ENCODE peak calls at places on chromosomes 12 and 14, in six cellular contexts. One of them, this sample, is unnamed.
A peak's percentile ranks its signal among the peaks of the same experiment; 100 is the strongest.

GRCh38 chr12:113135178-113136127 is at the start of gene RASAL1:
- DNase-seq in GM23338: peak; percentile 92
- DNase-seq in Caco-2: peak; percentile 79
- DNase-seq in psoas muscle: no peak
- DNase-seq in foreskin fibroblast: no peak
- DNase-seq in lower leg skin: no peak
- DNase-seq in this sample: no peak

GRCh38 chr12:107411792-107412535 is 273.6 kb upstream of the PWP1 start:
- DNase-seq in Caco-2: no peak
- DNase-seq in lower leg skin: no peak
- DNase-seq in foreskin fibroblast: peak; percentile 78
- DNase-seq in psoas muscle: no peak
- DNase-seq in GM23338: no peak
- DNase-seq in this sample: no peak

GRCh38 chr14:63510538-63510937 is 32.6 kb downstream of the PPP2R5E start:
- DNase-seq in GM23338: no peak
- DNase-seq in lower leg skin: no peak
- DNase-seq in psoas muscle: no peak
- DNase-seq in Caco-2: no peak
- DNase-seq in foreskin fibroblast: no peak
- DNase-seq in this sample: no peak

GRCh38 chr12:47837190-47838171 is 17.8 kb upstream of the HDAC7 start:
- DNase-seq in psoas muscle: peak; percentile 78
- DNase-seq in Caco-2: peak; percentile 86
- DNase-seq in foreskin fibroblast: peak; percentile 56
- DNase-seq in GM23338: peak; percentile 91
- DNase-seq in lower leg skin: peak; percentile 93
- DNase-seq in this sample: no peak

GRCh38 chr14:104979758-104980591 is 1.8 kb upstream of the AHNAK2 start:
- DNase-seq in Caco-2: no peak
- DNase-seq in GM23338: no peak
- DNase-seq in lower leg skin: no peak
- DNase-seq in foreskin fibroblast: no peak
- DNase-seq in psoas muscle: peak; percentile 86
- DNase-seq in this sample: peak; percentile 87

GRCh38 chr12:82414926-82415325 is 56.6 kb downstream of the METTL25 start:
- DNase-seq in foreskin fibroblast: no peak
- DNase-seq in Caco-2: no peak
- DNase-seq in lower leg skin: no peak
- DNase-seq in GM23338: no peak
- DNase-seq in psoas muscle: no peak
- DNase-seq in this sample: no peak

GRCh38 chr14:73242274-73242960 is 5.1 kb downstream of the PAPLN start:
- DNase-seq in lower leg skin: no peak
- DNase-seq in psoas muscle: peak; percentile 51
- DNase-seq in GM23338: no peak
- DNase-seq in foreskin fibroblast: no peak
- DNase-seq in Caco-2: no peak
- DNase-seq in this sample: no peak

GRCh38 chr14:51394804-51395203 is 154.8 kb downstream of the TMX1 start:
- DNase-seq in GM23338: no peak
- DNase-seq in foreskin fibroblast: no peak
- DNase-seq in psoas muscle: no peak
- DNase-seq in lower leg skin: no peak
- DNase-seq in Caco-2: no peak
- DNase-seq in this sample: no peak

GRCh38 chr14:72710212-72710611 is 183.7 kb downstream of the DPF3 start:
- DNase-seq in Caco-2: no peak
- DNase-seq in foreskin fibroblast: no peak
- DNase-seq in lower leg skin: no peak
- DNase-seq in GM23338: no peak
- DNase-seq in psoas muscle: no peak
- DNase-seq in this sample: no peak

GRCh38 chr12:47947273-47947672 is 16.1 kb upstream of the TMEM106C start:
- DNase-seq in lower leg skin: no peak
- DNase-seq in foreskin fibroblast: no peak
- DNase-seq in Caco-2: no peak
- DNase-seq in psoas muscle: no peak
- DNase-seq in GM23338: no peak
- DNase-seq in this sample: no peak

GRCh38 chr14:51539571-51540037 is 112.1 kb upstream of the FRMD6 start:
- DNase-seq in foreskin fibroblast: peak; percentile 84
- DNase-seq in psoas muscle: no peak
- DNase-seq in GM23338: peak; percentile 47
- DNase-seq in Caco-2: no peak
- DNase-seq in lower leg skin: no peak
- DNase-seq in this sample: no peak

GRCh38 chr12:125271850-125272249 is 206.6 kb downstream of the AACS start:
- DNase-seq in GM23338: no peak
- DNase-seq in lower leg skin: no peak
- DNase-seq in foreskin fibroblast: no peak
- DNase-seq in Caco-2: no peak
- DNase-seq in psoas muscle: no peak
- DNase-seq in this sample: no peak

GRCh38 chr14:87233806-87234384 is 759.1 kb downstream of the GALC start:
- DNase-seq in psoas muscle: no peak
- DNase-seq in Caco-2: no peak
- DNase-seq in lower leg skin: no peak
- DNase-seq in foreskin fibroblast: no peak
- DNase-seq in GM23338: no peak
- DNase-seq in this sample: no peak

GRCh38 chr12:95277139-95277538 is 59.5 kb downstream of the VEZT start:
- DNase-seq in foreskin fibroblast: peak; percentile 85
- DNase-seq in GM23338: no peak
- DNase-seq in Caco-2: no peak
- DNase-seq in lower leg skin: no peak
- DNase-seq in psoas muscle: no peak
- DNase-seq in this sample: no peak

GRCh38 chr12:71385155-71385554 is 54.4 kb upstream of the LGR5 start:
- DNase-seq in GM23338: no peak
- DNase-seq in foreskin fibroblast: no peak
- DNase-seq in psoas muscle: no peak
- DNase-seq in Caco-2: no peak
- DNase-seq in lower leg skin: no peak
- DNase-seq in this sample: no peak

GRCh38 chr12:26010293-26010821 is 51.9 kb downstream of the RASSF8 start:
- DNase-seq in Caco-2: no peak
- DNase-seq in psoas muscle: no peak
- DNase-seq in GM23338: no peak
- DNase-seq in foreskin fibroblast: peak; percentile 30
- DNase-seq in lower leg skin: no peak
- DNase-seq in this sample: no peak

GRCh38 chr14:102445066-102445465 is 64.5 kb downstream of the ANKRD9 start:
- DNase-seq in psoas muscle: no peak
- DNase-seq in GM23338: no peak
- DNase-seq in Caco-2: no peak
- DNase-seq in lower leg skin: no peak
- DNase-seq in foreskin fibroblast: no peak
- DNase-seq in this sample: no peak

GRCh38 chr14:51318777-51319176 is 78.7 kb downstream of the TMX1 start:
- DNase-seq in lower leg skin: no peak
- DNase-seq in psoas muscle: no peak
- DNase-seq in GM23338: no peak
- DNase-seq in foreskin fibroblast: no peak
- DNase-seq in Caco-2: no peak
- DNase-seq in this sample: no peak

GRCh38 chr14:92040431-92041040 is 677 bp upstream of the TRIP11 start:
- DNase-seq in foreskin fibroblast: peak; percentile 9
- DNase-seq in GM23338: peak; percentile 21
- DNase-seq in Caco-2: peak; percentile 8
- DNase-seq in lower leg skin: no peak
- DNase-seq in psoas muscle: no peak
- DNase-seq in this sample: no peak

GRCh38 chr12:89281534-89281857 is 70.8 kb downstream of the DUSP6 start:
- DNase-seq in psoas muscle: no peak
- DNase-seq in foreskin fibroblast: no peak
- DNase-seq in Caco-2: no peak
- DNase-seq in GM23338: no peak
- DNase-seq in lower leg skin: no peak
- DNase-seq in this sample: no peak

GRCh38 chr14:82537831-82538230 is 1004.2 kb upstream of the SEL1L start:
- DNase-seq in Caco-2: no peak
- DNase-seq in lower leg skin: no peak
- DNase-seq in GM23338: no peak
- DNase-seq in psoas muscle: no peak
- DNase-seq in foreskin fibroblast: no peak
- DNase-seq in this sample: no peak

GRCh38 chr12:27193854-27194544 is 50.1 kb upstream of the STK38L start:
- DNase-seq in psoas muscle: no peak
- DNase-seq in foreskin fibroblast: peak; percentile 64
- DNase-seq in Caco-2: no peak
- DNase-seq in GM23338: no peak
- DNase-seq in lower leg skin: no peak
- DNase-seq in this sample: no peak

GRCh38 chr12:59733200-59733599 is 137.4 kb downstream of the SLC16A7 start:
- DNase-seq in foreskin fibroblast: no peak
- DNase-seq in lower leg skin: no peak
- DNase-seq in GM23338: no peak
- DNase-seq in Caco-2: no peak
- DNase-seq in psoas muscle: no peak
- DNase-seq in this sample: peak; percentile 64

GRCh38 chr12:128069359-128069997 is 197.5 kb upstream of the TMEM132C start:
- DNase-seq in Caco-2: peak; percentile 36
- DNase-seq in foreskin fibroblast: peak; percentile 20
- DNase-seq in psoas muscle: no peak
- DNase-seq in GM23338: peak; percentile 60
- DNase-seq in lower leg skin: peak; percentile 70
- DNase-seq in this sample: no peak

GRCh38 chr12:4664111-4664510 is 15.2 kb downstream of the NDUFA9 start:
- DNase-seq in foreskin fibroblast: peak; percentile 75
- DNase-seq in Caco-2: no peak
- DNase-seq in GM23338: no peak
- DNase-seq in lower leg skin: no peak
- DNase-seq in psoas muscle: no peak
- DNase-seq in this sample: no peak

GRCh38 chr14:103715052-103716000 is at the start of the genes XRCC3 and ZFYVE21:
- DNase-seq in lower leg skin: peak; percentile 100
- DNase-seq in GM23338: peak; percentile 99
- DNase-seq in foreskin fibroblast: peak; percentile 99
- DNase-seq in Caco-2: peak; percentile 99
- DNase-seq in psoas muscle: peak; percentile 100
- DNase-seq in this sample: peak; percentile 97

GRCh38 chr14:103714063-103714724 is 1.1 kb downstream of the XRCC3 start:
- DNase-seq in Caco-2: no peak
- DNase-seq in foreskin fibroblast: no peak
- DNase-seq in lower leg skin: no peak
- DNase-seq in GM23338: no peak
- DNase-seq in psoas muscle: no peak
- DNase-seq in this sample: no peak

GRCh38 chr14:103712633-103713247 is 2.5 kb downstream of the XRCC3 start:
- DNase-seq in Caco-2: no peak
- DNase-seq in GM23338: no peak
- DNase-seq in foreskin fibroblast: no peak
- DNase-seq in psoas muscle: no peak
- DNase-seq in lower leg skin: no peak
- DNase-seq in this sample: no peak

GRCh38 chr14:103711516-103712431 is 3.5 kb downstream of the XRCC3 start:
- DNase-seq in Caco-2: no peak
- DNase-seq in GM23338: no peak
- DNase-seq in psoas muscle: peak; percentile 71
- DNase-seq in foreskin fibroblast: no peak
- DNase-seq in lower leg skin: no peak
- DNase-seq in this sample: peak; percentile 86

GRCh38 chr14:103713304-103714062 is 1.8 kb downstream of the XRCC3 start:
- DNase-seq in GM23338: no peak
- DNase-seq in lower leg skin: no peak
- DNase-seq in Caco-2: no peak
- DNase-seq in psoas muscle: no peak
- DNase-seq in foreskin fibroblast: no peak
- DNase-seq in this sample: no peak
- H3K4me3 ChIP-seq in GM23338: peak overlapping the region; percentile 79
- H3K4me3 ChIP-seq in lower leg skin: no peak overlapping the region
- H3K4me3 ChIP-seq in Caco-2: no peak overlapping the region
- H3K4me3 ChIP-seq in psoas muscle: no peak overlapping the region
- H3K4me3 ChIP-seq in foreskin fibroblast: no peak overlapping the region
- H3K4me3 ChIP-seq in this sample: no peak overlapping the region

DNA sequence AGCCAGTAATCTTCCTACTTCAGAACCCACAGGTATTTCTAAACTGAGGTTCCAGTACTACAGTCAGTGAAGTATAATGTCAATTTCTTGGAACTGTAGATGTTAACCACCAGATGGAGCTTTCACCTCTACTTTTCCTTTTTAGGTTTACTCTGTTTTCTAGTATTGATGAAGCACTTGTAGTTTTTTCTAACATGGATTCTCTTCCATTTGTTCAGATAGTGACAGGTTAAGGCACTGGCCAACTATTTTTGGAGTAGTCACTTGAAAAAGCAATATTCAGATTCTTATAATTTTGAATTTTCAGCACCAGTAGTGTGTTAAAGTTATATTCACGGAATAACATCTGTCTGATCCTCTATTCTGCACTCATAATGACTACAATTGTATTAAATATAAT is 4.6 kb upstream of the SEC23A start:
- DNase-seq in foreskin fibroblast: peak; percentile 10
- DNase-seq in psoas muscle: no peak
- DNase-seq in Caco-2: peak; percentile 37
- DNase-seq in lower leg skin: no peak
- DNase-seq in GM23338: peak; percentile 71
- DNase-seq in this sample: no peak
- TF ChIP-seq CTCF in foreskin fibroblast: peak; percentile 35
- TF ChIP-seq CTCF in psoas muscle: peak; percentile 32
- TF ChIP-seq CTCF in Caco-2: peak; percentile 46
- TF ChIP-seq CTCF in lower leg skin: no peak
- TF ChIP-seq CTCF in GM23338: peak; percentile 62
- TF ChIP-seq CTCF in this sample: peak; percentile 43

GRCh38 chr12:130880411-130880885 is 8.6 kb downstream of the RAN start:
- DNase-seq in psoas muscle: no peak
- DNase-seq in foreskin fibroblast: no peak
- DNase-seq in Caco-2: no peak
- DNase-seq in GM23338: no peak
- DNase-seq in lower leg skin: no peak
- DNase-seq in this sample: no peak
- H3K4me3 ChIP-seq in psoas muscle: peak overlapping the region; percentile 18
- H3K4me3 ChIP-seq in foreskin fibroblast: peak overlapping the region; percentile 34
- H3K4me3 ChIP-seq in Caco-2: no peak overlapping the region
- H3K4me3 ChIP-seq in GM23338: no peak overlapping the region
- H3K4me3 ChIP-seq in lower leg skin: no peak overlapping the region
- H3K4me3 ChIP-seq in this sample: no peak overlapping the region

GRCh38 chr14:95677168-95677835 is 8.9 kb upstream of the TCL1B start:
- DNase-seq in GM23338: no peak
- DNase-seq in psoas muscle: no peak
- DNase-seq in Caco-2: no peak
- DNase-seq in foreskin fibroblast: no peak
- DNase-seq in lower leg skin: peak; percentile 31
- DNase-seq in this sample: no peak

GRCh38 chr14:95683793-95684192 is 2.4 kb upstream of the TCL1B start:
- DNase-seq in GM23338: peak; percentile 75
- DNase-seq in Caco-2: peak; percentile 28
- DNase-seq in foreskin fibroblast: no peak
- DNase-seq in psoas muscle: no peak
- DNase-seq in lower leg skin: peak; percentile 81
- DNase-seq in this sample: no peak

GRCh38 chr14:95681153-95681552 is 5.1 kb upstream of the TCL1B start:
- DNase-seq in foreskin fibroblast: no peak
- DNase-seq in GM23338: no peak
- DNase-seq in lower leg skin: peak; percentile 15
- DNase-seq in psoas muscle: no peak
- DNase-seq in Caco-2: no peak
- DNase-seq in this sample: no peak

GRCh38 chr14:95679148-95679547 is 7.1 kb upstream of the TCL1B start:
- DNase-seq in Caco-2: no peak
- DNase-seq in lower leg skin: peak; percentile 12
- DNase-seq in foreskin fibroblast: no peak
- DNase-seq in psoas muscle: no peak
- DNase-seq in GM23338: no peak
- DNase-seq in this sample: no peak

GRCh38 chr14:95679995-95680735 is 6.1 kb upstream of the TCL1B start:
- DNase-seq in foreskin fibroblast: no peak
- DNase-seq in GM23338: peak; percentile 58
- DNase-seq in lower leg skin: peak; percentile 74
- DNase-seq in Caco-2: peak; percentile 44
- DNase-seq in psoas muscle: no peak
- DNase-seq in this sample: no peak
- TF ChIP-seq CTCF in foreskin fibroblast: no peak
- TF ChIP-seq CTCF in GM23338: peak; percentile 44
- TF ChIP-seq CTCF in lower leg skin: no peak
- TF ChIP-seq CTCF in Caco-2: peak; percentile 65
- TF ChIP-seq CTCF in psoas muscle: no peak
- TF ChIP-seq CTCF in this sample: no peak

This sample was measured in left lung.